ENCODE peak calls at places on chromosomes 12 and 14, in ten cellular contexts. V is thoracic aorta; G is stimulated activated CD8-positive, alpha-beta memory T cell treated with anti-CD3 and anti-CD28 coated beads, Interleukin-15, amount 100 ng/mL, for 24 hours; S is naive thymus-derived CD4-positive, alpha-beta T cell; Y is amygdala; I is kidney tubule cell; Q is nucleus accumbens; T is putamen; H is SW480; B is NCI-H1092. C is an unnamed sample.

GRCh38 chr12:13289644-13290285 is 93.2 kb downstream of the EMP1 start:
- DNase-seq in H (no peak), G (no peak), V (no peak), B (no peak), Q (no peak), I (peak), S (no peak), Y (no peak), T (no peak), C (no peak)

GRCh38 chr12:28237423-28237822 is 47.2 kb downstream of the CCDC91 start:
- DNase-seq in Y (no peak), I (no peak), B (no peak), H (no peak), T (no peak), Q (no peak), V (no peak), G (no peak), S (no peak), C (no peak)

GRCh38 chr14:93959239-93960107 is 16.9 kb downstream of the ASB2 start:
- DNase-seq in Y (no peak), G (peak), Q (no peak), I (peak), V (peak), B (no peak), S (peak), H (peak), T (no peak), C (peak)

GRCh38 chr14:42011221-42011620 is 404.5 kb downstream of the LRFN5 start:
- DNase-seq in H (no peak), G (no peak), V (no peak), Y (no peak), Q (no peak), I (no peak), T (no peak), B (no peak), S (no peak), C (no peak)

GRCh38 chr14:56195727-56196126 is 77.5 kb downstream of the PELI2 start:
- DNase-seq in V (no peak), B (peak), Q (no peak), I (peak), Y (no peak), H (peak), G (no peak), S (no peak), T (no peak), C (peak)

GRCh38 chr12:64835926-64836325 is 11.5 kb downstream of the TBC1D30 start:
- DNase-seq in V (no peak), T (no peak), Y (no peak), B (no peak), S (no peak), G (no peak), I (no peak), H (no peak), Q (no peak), C (no peak)

GRCh38 chr14:50064993-50065392 is 51.4 kb downstream of the VCPKMT start:
- DNase-seq in G (no peak), H (peak), S (peak), Q (no peak), B (no peak), I (peak), V (no peak), T (peak), Y (no peak), C (no peak)

GRCh38 chr14:67487937-67488893 is at the start of gene TMEM229B:
- DNase-seq in V (no peak), Q (no peak), B (no peak), T (no peak), S (peak), G (peak), Y (no peak), H (peak), I (no peak), C (no peak)

GRCh38 chr12:50221228-50222008 is 54.2 kb upstream of the CERS5 start:
- DNase-seq in Q (no peak), V (no peak), S (no peak), Y (no peak), H (no peak), B (peak), I (peak), G (no peak), T (no peak), C (peak)

GRCh38 chr14:77151245-77151644 is 9.7 kb upstream of the ZDHHC22 start:
- DNase-seq in Y (no peak), H (peak), S (no peak), B (peak), Q (no peak), I (peak), V (no peak), T (no peak), G (no peak), C (no peak)

GRCh38 chr12:108241961-108242360 is 97.2 kb downstream of the CMKLR1 start:
- DNase-seq in B (no peak), G (no peak), S (no peak), V (no peak), H (no peak), I (no peak), T (no peak), Y (no peak), Q (peak), C (no peak)

GRCh38 chr14:85279407-85279806 is 250.5 kb upstream of the FLRT2 start:
- DNase-seq in Y (no peak), T (no peak), H (no peak), G (no peak), V (no peak), I (no peak), S (no peak), B (no peak), Q (no peak), C (no peak)

GRCh38 chr12:105698047-105698446 is 367.6 kb downstream of the C12orf75 start:
- DNase-seq in Q (no peak), I (no peak), H (no peak), T (no peak), V (no peak), B (no peak), S (no peak), Y (no peak), G (no peak), C (no peak)

GRCh38 chr12:50314629-50315312 is 31.5 kb upstream of the LIMA1 start:
- DNase-seq in H (peak), Q (no peak), T (no peak), S (no peak), Y (no peak), I (peak), G (no peak), B (peak), V (no peak), C (peak)

GRCh38 chr14:59507063-59507751 is 22.9 kb downstream of the JKAMP start:
- DNase-seq in B (peak), I (peak), Y (no peak), S (peak), G (no peak), V (peak), T (peak), H (peak), Q (peak), C (peak)

GRCh38 chr14:102049258-102050025 is 37.4 kb downstream of the HSP90AA1 start:
- DNase-seq in S (no peak), V (no peak), I (no peak), H (no peak), Q (peak), Y (no peak), T (peak), G (no peak), B (no peak), C (no peak)

GRCh38 chr14:101360045-101360931 is 201.0 kb upstream of the DIO3 start:
- DNase-seq in G (no peak), T (no peak), B (peak), Y (no peak), I (no peak), S (no peak), Q (no peak), V (no peak), H (no peak), C (no peak)

GRCh38 chr12:123031171-123031845 is 50.8 kb downstream of the ARL6IP4 start:
- DNase-seq in H (no peak), Q (no peak), G (no peak), I (no peak), B (no peak), S (no peak), V (no peak), Y (no peak), T (no peak), C (no peak)

GRCh38 chr14:61498811-61499210 is 177.4 kb downstream of the PRKCH start:
- DNase-seq in T (no peak), Y (no peak), G (no peak), S (no peak), I (peak), Q (no peak), V (no peak), H (no peak), B (no peak), C (peak)

GRCh38 chr12:6345319-6346071 is 3.6 kb upstream of the TNFRSF1A start:
- DNase-seq in I (peak), G (no peak), B (no peak), V (peak), H (no peak), S (no peak), T (no peak), Q (no peak), Y (no peak), C (peak)

GRCh38 chr12:132179431-132180362 is 35.4 kb downstream of the NOC4L start:
- DNase-seq in Y (no peak), S (no peak), V (no peak), Q (no peak), H (no peak), B (no peak), G (no peak), I (no peak), T (no peak), C (no peak)

GRCh38 chr14:77219591-77219990 is 38.0 kb downstream of the TMEM63C start:
- DNase-seq in V (no peak), Y (no peak), H (no peak), T (no peak), G (no peak), I (no peak), S (no peak), Q (peak), B (peak), C (no peak)

GRCh38 chr14:100439781-100440180 is 116.6 kb downstream of the SLC25A47 start:
- DNase-seq in G (no peak), S (no peak), B (no peak), I (peak), Y (no peak), V (no peak), T (no peak), H (peak), Q (no peak), C (no peak)

GRCh38 chr14:103695331-103696026 is 19.8 kb downstream of the XRCC3 start:
- DNase-seq in Q (no peak), S (no peak), B (no peak), Y (no peak), H (no peak), T (no peak), I (no peak), V (no peak), G (no peak), C (no peak)

GRCh38 chr12:50380761-50381325 is 15.6 kb downstream of the FAM186A start:
- DNase-seq in B (no peak), G (no peak), V (no peak), Y (no peak), S (no peak), H (no peak), I (no peak), Q (no peak), T (no peak), C (no peak)

GRCh38 chr14:50830044-50830931 is 674 bp downstream of the NIN start:
- DNase-seq in I (peak), G (peak), H (peak), T (peak), S (peak), Y (no peak), B (peak), V (no peak), Q (peak), C (peak)

GRCh38 chr12:51866762-51867161 is 18.2 kb upstream of the FIGNL2 start:
- DNase-seq in I (no peak), T (no peak), G (no peak), H (no peak), B (no peak), Q (no peak), V (no peak), S (no peak), Y (no peak), C (no peak)

GRCh38 chr12:104057771-104058197 is 6.5 kb upstream of the HCFC2 start:
- DNase-seq in B (no peak), V (no peak), T (no peak), Q (no peak), I (peak), S (peak), Y (no peak), H (peak), G (no peak), C (peak)

GRCh38 chr12:53211476-53212381 is 4.7 kb upstream of the ITGB7 start:
- DNase-seq in S (no peak), G (no peak), Q (no peak), Y (no peak), H (peak), B (no peak), V (no peak), I (no peak), T (no peak), C (no peak)

GRCh38 chr12:57309420-57309819 is 58.4 kb upstream of the STAC3 start:
- DNase-seq in B (no peak), V (no peak), H (no peak), I (peak), Q (no peak), S (no peak), T (no peak), Y (no peak), G (no peak), C (peak)

GRCh38 chr14:59698793-59699192 is 122.2 kb upstream of the CCDC175 start:
- DNase-seq in B (no peak), G (no peak), Q (no peak), Y (no peak), S (no peak), H (no peak), V (no peak), I (peak), T (no peak), C (no peak)

GRCh38 chr14:26389646-26390508 is 208.0 kb downstream of the NOVA1 start:
- DNase-seq in V (no peak), B (no peak), Q (no peak), I (peak), Y (no peak), T (no peak), G (no peak), S (no peak), H (no peak), C (peak)

C was measured in IMR-90.